ENCODE peak calls at places on chromosomes 13 and 19, in six cellular contexts. G, F, J, E, W and V are unnamed samples.

GRCh38 chr19:54248016-54248601 is 5.5 kb upstream of the LILRA6 start:
- DNase-seq in F (no peak), J (peak), W (no peak), E (no peak), G (no peak), V (no peak)

GRCh38 chr13:31267126-31267784 is 67.5 kb downstream of the B3GLCT start:
- DNase-seq in G (no peak), E (no peak), F (no peak), J (no peak), W (no peak), V (no peak)

GRCh38 chr13:106649495-106649894 is 81.6 kb upstream of the ARGLU1 start:
- DNase-seq in F (no peak), J (no peak), E (no peak), G (peak), W (no peak), V (no peak)

GRCh38 chr19:1999856-2000515 is 15.5 kb downstream of the BTBD2 start:
- DNase-seq in E (no peak), F (no peak), J (no peak), W (no peak), G (no peak), V (no peak)

GRCh38 chr13:38530492-38530891 is 156.4 kb upstream of the FREM2 start:
- DNase-seq in E (no peak), J (no peak), F (no peak), G (no peak), W (no peak), V (no peak)

GRCh38 chr13:44815507-44816074 is 173.7 kb downstream of the NUFIP1 start:
- DNase-seq in G (peak), F (peak), E (no peak), W (no peak), J (no peak), V (no peak)

GRCh38 chr19:45976180-45976579 is 2.5 kb upstream of the NOVA2 start:
- DNase-seq in F (no peak), E (no peak), G (no peak), W (peak), J (no peak), V (no peak)

GRCh38 chr19:33000510-33000909 is 28.5 kb downstream of the FAAP24 start:
- DNase-seq in W (no peak), J (no peak), E (no peak), F (no peak), G (no peak), V (no peak)

GRCh38 chr19:45340232-45340898 is at the start of gene KLC3:
- DNase-seq in G (no peak), E (no peak), J (no peak), F (no peak), W (no peak), V (no peak)

GRCh38 chr13:94176576-94176975 is 302.9 kb downstream of the DCT start:
- DNase-seq in F (no peak), G (no peak), E (no peak), W (no peak), J (no peak), V (no peak)

GRCh38 chr19:4380254-4380727 is 20.1 kb downstream of the SH3GL1 start:
- DNase-seq in J (peak), E (no peak), G (no peak), F (no peak), W (no peak), V (no peak)

GRCh38 chr13:28493740-28494536 is 990 bp downstream of the FLT1 start:
- DNase-seq in J (no peak), W (no peak), E (no peak), G (no peak), F (no peak), V (no peak)

GRCh38 chr13:113741101-113741731 is 17.8 kb upstream of the TMEM255B start:
- DNase-seq in W (no peak), G (no peak), F (no peak), E (no peak), J (no peak), V (no peak)

GRCh38 chr19:32566246-32566830 is 14.7 kb upstream of the PDCD5 start:
- DNase-seq in G (no peak), J (no peak), F (no peak), E (no peak), W (no peak), V (no peak)

GRCh38 chr19:55580628-55581144 is at the start of gene ZNF579:
- DNase-seq in G (peak), W (peak), J (peak), F (no peak), E (peak), V (peak)

GRCh38 chr19:14840206-14840605 is 5.2 kb upstream of the OR7A5 start:
- DNase-seq in G (no peak), F (no peak), E (no peak), J (no peak), W (no peak), V (no peak)

GRCh38 chr13:61908906-61909305 is 493.3 kb upstream of the PCDH20 start:
- DNase-seq in J (no peak), G (no peak), W (no peak), F (no peak), E (no peak), V (no peak)

GRCh38 chr13:98972627-98973026 is 5.2 kb downstream of the DOCK9 start:
- DNase-seq in E (no peak), G (peak), F (no peak), W (no peak), J (no peak), V (no peak)

GRCh38 chr19:44592451-44592890 is 20.9 kb upstream of the IGSF23 start:
- DNase-seq in W (no peak), J (no peak), F (no peak), G (no peak), E (no peak), V (no peak)

GRCh38 chr19:40867701-40868100 is 14.3 kb downstream of the CYP2A7 start:
- DNase-seq in J (no peak), F (no peak), W (no peak), G (no peak), E (no peak), V (no peak)

GRCh38 chr13:34207334-34207733 is 389.4 kb downstream of the RFC3 start:
- DNase-seq in E (no peak), G (peak), J (no peak), W (no peak), F (no peak), V (no peak)

GRCh38 chr19:51586103-51586728 is 15.1 kb downstream of the ZNF175 start:
- DNase-seq in G (no peak), J (no peak), E (no peak), F (no peak), W (no peak), V (no peak)

GRCh38 chr13:50745542-50745941 is 98.0 kb downstream of the DLEU7 start:
- DNase-seq in F (no peak), E (no peak), W (no peak), J (no peak), G (no peak), V (no peak)

GRCh38 chr19:38918526-38918925 is 6.5 kb upstream of the CCER2 start:
- DNase-seq in E (no peak), J (no peak), F (no peak), W (no peak), G (no peak), V (no peak)

GRCh38 chr19:4233282-4233853 is 4.0 kb downstream of the EBI3 start:
- DNase-seq in J (no peak), G (no peak), F (no peak), E (peak), W (no peak), V (peak)

GRCh38 chr13:34817246-34817645 is 124.8 kb upstream of the NBEA start:
- DNase-seq in G (no peak), J (no peak), F (no peak), W (no peak), E (no peak), V (no peak)